ENCODE peak calls at places on chromosomes 11 and 22, in five cellular contexts. N is HCT116, G is ovary, A is tibial nerve, I is body of pancreas. W is an unnamed sample. For H3K27me3, the result is how much of the 10 kb centered on the place peaks cover.

GRCh38 chr11:123300874-123301695 is 106.0 kb upstream of the CLMP start:
- DNase-seq in N (peak), G (no peak), A (no peak), I (no peak), W (no peak)

GRCh38 chr11:65911682-65912568 is 6.9 kb downstream of the C11orf68 start:
- DNase-seq in N (peak), G (peak), A (peak), I (peak), W (no peak)

GRCh38 chr22:49325531-49326395 is 501.9 kb downstream of the BRD1 start:
- DNase-seq in N (no peak), G (no peak), A (no peak), I (no peak), W (peak)

GRCh38 chr11:19995131-19995530 is 165.1 kb downstream of the DBX1 start:
- DNase-seq in N (peak), G (no peak), A (no peak), I (peak), W (peak)

GRCh38 chr22:50396751-50397370 is 53.7 kb downstream of the PPP6R2 start:
- DNase-seq in N (no peak), G (no peak), A (no peak), I (no peak), W (no peak)

GRCh38 chr11:90434858-90435257 is 212.0 kb upstream of the CHORDC1 start:
- DNase-seq in N (no peak), G (no peak), A (no peak), I (no peak), W (no peak)

GRCh38 chr11:102061276-102061675 is 14.0 kb downstream of the CFAP300 start:
- DNase-seq in N (no peak), G (no peak), A (no peak), I (no peak), W (no peak)

GRCh38 chr11:114034956-114035355 is 24.6 kb upstream of the ZBTB16 start:
- DNase-seq in N (no peak), G (no peak), A (no peak), I (no peak), W (peak)

GRCh38 chr11:1759851-1760220 is 3.9 kb downstream of the CTSD start:
- DNase-seq in N (no peak), G (no peak), A (no peak), I (no peak), W (peak)

GRCh38 chr22:20516399-20516798 is 9.0 kb downstream of the MED15 start:
- DNase-seq in N (no peak), G (no peak), A (no peak), I (no peak), W (no peak)

GRCh38 chr22:45818130-45819085 is 146.8 kb downstream of the ATXN10 start:
- DNase-seq in N (no peak), G (no peak), A (peak), I (peak), W (no peak)

GRCh38 chr11:96340555-96340885 is 2.5 kb downstream of the MAML2 start:
- DNase-seq in N (no peak), G (no peak), A (no peak), I (no peak), W (no peak)
- H3K27ac ChIP-seq in N (no peak), G (peak), A (peak), I (peak), W (peak)

GRCh38 chr11:69050592-69051380 is 2.1 kb downstream of the TPCN2 start:
- DNase-seq in N (no peak), G (peak), A (no peak), I (no peak), W (peak)
- H3K27me3 ChIP-seq in N (under half), G (under half), A (under half), I (under half), W (under half)

GRCh38 chr11:86068138-86068861 is 584 bp downstream of the PICALM start:
- DNase-seq in N (no peak), G (no peak), A (peak), I (peak), W (peak)
- TF ChIP-seq POLR2A in N (no peak), G (no peak), A (peak), I (no peak), W (no peak)

GRCh38 chr11:45234306-45235006 is 51.7 kb downstream of the SYT13 start:
- DNase-seq in N (no peak), G (no peak), A (no peak), I (no peak), W (no peak)
- H3K27ac ChIP-seq in N (no peak), G (no peak), A (no peak), I (no peak), W (no peak)

DNA sequence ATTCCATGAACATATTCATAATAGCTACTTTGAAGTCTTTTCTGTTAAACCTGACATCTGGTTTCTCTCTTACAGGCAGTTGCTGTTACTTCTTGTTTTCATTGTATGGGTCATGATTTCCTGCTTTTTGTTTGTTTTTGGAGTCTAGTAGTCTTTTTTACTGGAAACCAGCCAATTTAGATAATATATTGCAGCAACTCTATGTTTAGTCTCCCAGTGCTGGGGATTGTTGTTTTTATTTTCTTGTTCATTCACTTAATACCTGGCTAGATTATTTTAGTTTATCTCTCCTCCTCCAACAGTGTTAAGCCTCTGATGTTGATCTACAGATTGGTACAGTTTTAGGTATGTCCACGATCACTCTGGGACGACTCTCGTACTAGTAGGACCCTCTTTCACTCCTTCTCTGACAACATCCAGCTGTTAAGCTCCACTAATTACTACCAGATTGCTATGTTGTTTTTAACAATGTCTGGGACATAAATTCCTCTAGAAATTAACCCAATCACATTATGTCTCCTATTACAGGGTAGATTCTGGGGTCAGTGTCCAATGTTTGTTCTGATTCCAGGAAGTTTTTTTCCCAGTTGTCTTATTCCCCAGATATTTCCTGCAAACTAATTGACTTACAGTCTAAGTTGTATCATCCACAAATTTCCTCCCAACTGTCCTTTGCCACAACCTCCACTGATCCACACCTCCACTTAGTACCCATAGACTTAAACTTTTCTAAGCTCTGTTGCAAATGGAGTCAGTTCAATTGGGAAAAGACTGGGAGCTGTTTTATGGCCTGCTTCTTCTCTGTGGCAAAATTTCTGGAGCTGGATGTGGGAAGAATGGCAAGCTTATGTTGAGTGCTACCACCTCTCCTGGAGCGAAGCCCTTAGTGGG is 1280.6 kb upstream of the CNTN5 start:
- DNase-seq in N (no peak), G (no peak), A (no peak), I (no peak), W (no peak)
- H3K27me3 ChIP-seq in N (under half), G (under half), A (under half), I (under half), W (under half)

GRCh38 chr11:10990160-10990559 is 132.3 kb upstream of the ZBED5 start:
- DNase-seq in N (no peak), G (no peak), A (no peak), I (no peak), W (no peak)
- TF ChIP-seq POLR2A in N (no peak), G (no peak), A (no peak), I (no peak), W (no peak)

DNA sequence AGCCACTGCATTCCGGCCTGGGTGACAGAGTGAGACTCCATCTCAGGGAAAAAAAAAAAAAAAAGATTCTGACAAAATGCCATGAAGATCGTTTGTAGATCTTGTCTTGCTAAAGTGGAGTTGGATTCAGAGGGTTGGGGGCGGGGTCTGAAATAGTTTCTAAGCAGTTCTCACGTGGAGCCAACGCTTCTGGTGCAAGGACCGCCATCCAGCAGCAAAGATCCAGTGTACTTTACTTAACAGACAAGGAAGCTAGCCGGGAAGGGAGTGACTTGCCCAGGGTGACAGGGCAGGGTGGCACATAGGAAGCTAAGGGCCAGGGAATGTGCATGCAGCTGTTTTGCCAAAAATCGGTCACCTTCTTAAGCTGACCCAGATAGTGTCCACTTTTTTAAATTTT is 27.4 kb downstream of the APOL1 start:
- DNase-seq in N (no peak), G (peak), A (no peak), I (no peak), W (no peak)
- H3K27ac ChIP-seq in N (no peak), G (no peak), A (no peak), I (no peak), W (no peak)

GRCh38 chr22:27680636-27681035 is 120.9 kb downstream of the MN1 start:
- DNase-seq in N (no peak), G (no peak), A (no peak), I (no peak), W (no peak)
- H3K27me3 ChIP-seq in N (under half), G (under half), A (under half), I (under half), W (under half)

DNA sequence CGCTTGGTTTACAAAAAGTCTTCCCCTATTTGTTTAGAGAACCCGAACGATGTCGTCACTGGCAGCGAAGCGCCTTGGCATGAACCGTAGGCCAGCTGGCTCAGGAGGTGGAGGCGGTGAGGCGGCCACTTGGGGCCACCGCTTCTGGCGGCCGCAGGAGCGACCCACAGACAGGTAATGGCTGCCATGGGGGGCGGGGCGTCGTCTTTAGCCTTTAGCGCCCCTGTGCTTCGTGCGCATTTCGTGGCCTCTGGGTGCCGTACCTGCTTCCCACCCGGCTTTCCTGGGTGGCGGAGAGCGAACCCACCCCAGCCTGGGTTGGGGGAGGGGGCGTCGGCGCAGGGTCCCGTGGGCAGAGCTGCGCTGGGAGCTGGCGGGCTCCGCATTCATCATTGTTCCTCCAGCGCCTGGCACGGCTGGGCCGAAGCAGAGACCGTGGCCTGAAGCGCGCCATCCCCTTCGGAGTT is 470 bp upstream of the OSBP2 start:
- DNase-seq in N (peak), G (peak), A (peak), I (peak), W (peak)
- TF ChIP-seq POLR2A in N (no peak), G (no peak), A (no peak), I (peak), W (no peak)

W was measured in upper lobe of left lung.